ENCODE peak calls at places on chromosomes 1 and 21, in six cellular contexts. U is mammary epithelial cell; R is stimulated activated CD4-positive, alpha-beta T cell treated with anti-CD3 and anti-CD28 coated beads, Interleukin-2, amount 100 ng/mL, for 4 hours; I is mucosa of gallbladder; A is non-pigmented ciliary epithelial cell; F is A172. L is an unnamed sample.

GRCh38 chr1:208536176-208536575 is 292.0 kb upstream of the PLXNA2 start:
- DNase-seq in F (no peak), A (no peak), R (no peak), I (no peak), U (no peak), L (no peak)

GRCh38 chr1:209403921-209404320 is 179.6 kb upstream of the CAMK1G start:
- DNase-seq in I (no peak), R (no peak), F (no peak), A (no peak), U (peak), L (no peak)

GRCh38 chr1:102550729-102551384 is 554.1 kb upstream of the OLFM3 start:
- DNase-seq in I (no peak), A (peak), R (no peak), F (peak), U (peak), L (no peak)

GRCh38 chr21:17660449-17660848 is 47.7 kb upstream of the BTG3 start:
- DNase-seq in R (no peak), I (no peak), U (no peak), F (peak), A (no peak), L (no peak)

GRCh38 chr1:30912913-30913652 is 4.5 kb upstream of the SDC3 start:
- DNase-seq in U (no peak), I (peak), A (no peak), R (no peak), F (no peak), L (no peak)

GRCh38 chr1:150558761-150559626 is 9.8 kb downstream of the ADAMTSL4 start:
- DNase-seq in F (no peak), A (no peak), U (no peak), I (no peak), R (no peak), L (no peak)

GRCh38 chr21:45555557-45556301 is 13.5 kb upstream of the SLC19A1 start:
- DNase-seq in R (peak), F (peak), U (peak), I (peak), A (no peak), L (peak)

GRCh38 chr1:172108494-172108893 is 267.2 kb downstream of the DNM3 start:
- DNase-seq in I (no peak), F (peak), U (peak), R (no peak), A (no peak), L (no peak)

GRCh38 chr1:79113836-79114235 is 107.3 kb upstream of the ADGRL4 start:
- DNase-seq in A (no peak), R (no peak), I (no peak), F (no peak), U (no peak), L (no peak)

GRCh38 chr1:13590486-13590885 is 6.9 kb downstream of the PDPN start:
- DNase-seq in I (no peak), F (no peak), U (peak), R (no peak), A (no peak), L (no peak)

GRCh38 chr1:25080294-25081209 is 150.5 kb upstream of the RUNX3 start:
- DNase-seq in I (no peak), U (peak), A (no peak), R (no peak), F (no peak), L (no peak)

GRCh38 chr1:86551305-86551704 is 4.4 kb downstream of the CLCA4 start:
- DNase-seq in U (no peak), F (no peak), A (no peak), R (no peak), I (no peak), L (no peak)

GRCh38 chr1:40040511-40041465 is at the start of gene CAP1:
- DNase-seq in R (peak), U (peak), I (peak), F (peak), A (peak), L (peak)

GRCh38 chr1:81682490-81682889 is 118.2 kb upstream of the ADGRL2 start:
- DNase-seq in F (peak), U (no peak), R (no peak), A (peak), I (no peak), L (no peak)

GRCh38 chr1:33482412-33482811 is 10.0 kb downstream of the ZSCAN20 start:
- DNase-seq in F (no peak), A (no peak), R (no peak), U (no peak), I (no peak), L (no peak)

GRCh38 chr21:39523398-39523797 is 71.6 kb downstream of the SH3BGR start:
- DNase-seq in I (peak), R (no peak), A (no peak), F (no peak), U (no peak), L (peak)

GRCh38 chr1:208501542-208501941 is 257.4 kb upstream of the PLXNA2 start:
- DNase-seq in A (no peak), I (no peak), U (no peak), R (no peak), F (no peak), L (no peak)

GRCh38 chr1:201142011-201142853 is 12.0 kb downstream of the TMEM9 start:
- DNase-seq in R (no peak), I (peak), F (no peak), A (no peak), U (no peak), L (no peak)

GRCh38 chr1:190663962-190664361 is 186.3 kb upstream of the BRINP3 start:
- DNase-seq in F (no peak), R (no peak), A (no peak), I (no peak), U (no peak), L (no peak)

GRCh38 chr1:77876884-77877283 is 11.5 kb upstream of the NEXN start:
- DNase-seq in A (no peak), I (no peak), R (no peak), U (no peak), F (no peak), L (no peak)

GRCh38 chr21:39004776-39005605 is 178.3 kb downstream of the PSMG1 start:
- DNase-seq in I (peak), U (no peak), R (no peak), F (no peak), A (no peak), L (peak)

L was measured in thyroid gland.